ENCODE peak calls at places on chromosomes 12 and 14, in five cellular contexts. P is GM23338, M is transverse colon, V is stomach, B is HL-60. A is an unnamed sample.

GRCh38 chr14:37900582-37900981 is 305.2 kb downstream of the TTC6 start:
- DNase-seq in P (no peak), M (no peak), V (no peak), B (no peak), A (no peak)

GRCh38 chr14:99644723-99645544 is at the start of gene HHIPL1:
- DNase-seq in P (peak; percentile 58), M (no peak), V (no peak), B (no peak), A (peak; percentile 87)

GRCh38 chr14:44962573-44963528 is 861 bp downstream of the TOGARAM1 start:
- DNase-seq in P (peak; percentile 53), M (peak; percentile 54), V (peak; percentile 49), B (no peak), A (no peak)

GRCh38 chr12:25123126-25123525 is 71.8 kb downstream of the DNAI7 start:
- DNase-seq in P (no peak), M (no peak), V (no peak), B (no peak), A (no peak)

GRCh38 chr14:76484355-76484754 is 108.4 kb downstream of the ESRRB start:
- DNase-seq in P (peak; percentile 28), M (no peak), V (no peak), B (no peak), A (no peak)

GRCh38 chr12:31585271-31585670 is 5.7 kb downstream of the DENND5B start:
- DNase-seq in P (no peak), M (no peak), V (no peak), B (no peak), A (no peak)

GRCh38 chr14:69261761-69262331 is 1.9 kb downstream of the GALNT16 start:
- DNase-seq in P (peak; percentile 39), M (no peak), V (no peak), B (no peak), A (peak; percentile 36)

GRCh38 chr12:68560823-68561422 is 49.8 kb upstream of the RAP1B start:
- DNase-seq in P (no peak), M (no peak), V (no peak), B (no peak), A (no peak)

GRCh38 chr12:62714409-62715075 is 220.4 kb downstream of the PPM1H start:
- DNase-seq in P (no peak), M (no peak), V (no peak), B (no peak), A (peak; percentile 30)

GRCh38 chr14:93219103-93219726 is 12.2 kb downstream of the UBR7 start:
- DNase-seq in P (peak; percentile 88), M (peak; percentile 46), V (peak; percentile 59), B (no peak), A (peak; percentile 55)

GRCh38 chr14:76686646-76687045 is 74.6 kb upstream of the VASH1 start:
- DNase-seq in P (no peak), M (no peak), V (no peak), B (no peak), A (no peak)

GRCh38 chr12:124397807-124398577 is 103.1 kb downstream of the RFLNA start:
- DNase-seq in P (no peak), M (peak; percentile 72), V (peak; percentile 92), B (no peak), A (no peak)

GRCh38 chr12:124400124-124400523 is 105.2 kb downstream of the RFLNA start:
- DNase-seq in P (no peak), M (no peak), V (no peak), B (no peak), A (no peak)

GRCh38 chr12:124399622-124400021 is 104.7 kb downstream of the RFLNA start:
- DNase-seq in P (peak; percentile 75), M (peak; percentile 42), V (no peak), B (no peak), A (peak; percentile 82)

GRCh38 chr12:124397399-124397679 is 102.4 kb downstream of the RFLNA start:
- DNase-seq in P (no peak), M (no peak), V (no peak), B (no peak), A (peak; percentile 73)

DNA sequence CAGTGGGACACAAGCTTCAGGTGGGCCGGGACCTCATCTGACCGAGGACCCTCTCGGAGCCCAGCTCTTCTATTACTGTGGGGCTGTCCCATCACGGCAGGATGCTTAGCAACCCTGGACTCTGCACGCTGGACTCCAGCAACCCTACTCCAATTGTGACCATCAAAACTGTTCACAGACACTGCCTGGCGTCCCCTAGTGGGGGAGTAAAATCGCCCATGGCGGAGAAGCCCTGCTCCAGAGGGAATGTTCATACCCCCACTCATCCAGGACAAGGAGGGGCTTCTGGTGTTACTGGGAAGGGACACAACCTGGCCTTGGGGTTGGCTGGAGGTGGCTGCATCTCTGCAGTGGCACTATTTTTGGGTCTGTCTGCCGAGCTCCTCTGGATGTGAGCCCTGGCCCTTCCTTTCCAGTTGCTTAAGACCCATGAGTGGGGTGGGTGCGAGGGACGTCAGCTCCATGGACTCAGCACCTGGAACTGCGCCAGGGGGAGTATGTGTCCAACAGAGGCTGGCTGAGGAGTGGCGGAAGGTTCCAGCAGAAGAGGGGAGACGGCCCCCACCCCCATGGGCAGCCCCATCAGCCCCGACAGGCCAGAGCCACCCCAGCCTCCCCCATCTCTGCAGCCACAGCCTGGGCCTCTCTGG is 103.8 kb downstream of the RFLNA start:
- DNase-seq in P (no peak), M (peak; percentile 60), V (peak; percentile 48), B (no peak), A (no peak)
- TF ChIP-seq POLR2AphosphoS5 in P (no peak), M (no peak), V (no peak), B (no peak), A (no peak)

GRCh38 chr12:27711312-27711682 is 665 bp downstream of the MRPS35 start:
- DNase-seq in P (peak; percentile 33), M (no peak), V (no peak), B (no peak), A (no peak)
- TF ChIP-seq POLR2AphosphoS5 in P (no peak), M (no peak), V (no peak), B (no peak), A (no peak)

GRCh38 chr12:45232771-45233372 is 17.0 kb downstream of the ANO6 start:
- DNase-seq in P (peak; percentile 83), M (no peak), V (peak; percentile 27), B (no peak), A (no peak)
- TF ChIP-seq POLR2AphosphoS5 in P (no peak), M (peak; percentile 32), V (peak; percentile 22), B (no peak), A (peak; percentile 90)

DNA sequence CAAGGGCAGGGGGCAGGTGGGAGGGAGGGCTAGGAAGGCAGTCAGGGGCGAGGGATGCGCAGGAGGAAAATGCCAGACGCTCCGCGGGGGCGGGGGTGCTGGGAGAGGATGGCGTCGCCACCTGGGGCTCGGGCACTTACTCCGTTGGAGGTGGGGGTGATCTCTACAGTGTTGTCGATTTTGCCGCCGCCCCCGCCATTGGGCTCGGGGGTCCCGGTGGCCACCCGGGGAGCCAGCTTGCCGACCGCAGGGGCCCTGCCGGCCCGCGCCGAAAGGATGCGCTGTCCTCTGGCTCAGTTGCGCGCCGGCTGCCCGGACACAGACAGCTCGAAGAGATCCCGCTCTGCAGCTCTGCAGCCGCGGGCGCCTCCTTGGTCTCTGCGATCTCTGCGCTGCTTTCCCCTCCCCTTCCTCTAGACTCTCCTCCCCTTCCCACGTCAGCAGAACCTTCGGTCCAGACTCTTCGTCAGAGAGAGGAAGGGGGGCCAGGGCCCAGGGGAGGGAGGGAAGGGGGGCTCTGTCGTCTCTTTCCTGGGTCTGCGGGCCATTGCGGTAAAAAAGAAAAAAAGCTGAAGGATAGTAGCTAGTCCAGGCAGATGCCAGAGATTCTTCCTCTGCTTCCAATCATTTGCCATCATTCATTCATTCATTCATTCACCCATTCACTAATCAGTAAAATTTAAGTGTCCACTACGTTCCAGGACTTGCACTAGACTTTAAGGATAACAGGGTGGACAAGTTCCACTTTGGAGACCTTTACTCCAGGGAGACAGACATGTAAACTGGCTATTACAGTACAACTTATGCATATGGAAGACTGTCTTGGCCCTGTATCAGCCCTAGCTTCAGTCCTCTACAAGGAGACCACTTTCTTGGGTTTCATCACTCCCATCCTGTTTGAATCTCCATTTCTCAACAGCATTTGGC is at the start of gene SLC22A17:
- DNase-seq in P (peak; percentile 96), M (peak; percentile 69), V (peak; percentile 65), B (no peak), A (peak; percentile 93)
- TF ChIP-seq POLR2AphosphoS5 in P (peak; percentile 90), M (peak; percentile 93), V (peak; percentile 68), B (no peak), A (peak; percentile 86)

A was measured in SK-N-SH.